ENCODE peak calls at places on chromosome 3, in seven cellular contexts. A is colonic mucosa, X is psoas muscle, P is ovary, F is astrocyte, K is K562, Y is IMR-90. W is an unnamed sample.

GRCh38 chr3:116413319-116413718 is 32.0 kb downstream of the LSAMP start:
- DNase-seq in A (no peak), Y (no peak), X (no peak), P (no peak), K (no peak), F (no peak), W (no peak)

GRCh38 chr3:20105513-20106280 is 65.5 kb downstream of the KAT2B start:
- DNase-seq in Y (no peak), A (no peak), X (no peak), F (no peak), K (no peak), P (no peak), W (no peak)

GRCh38 chr3:37779289-37780152 is 82.2 kb upstream of the CTDSPL start:
- DNase-seq in K (peak; percentile 86), P (no peak), X (no peak), A (no peak), Y (peak; percentile 82), F (peak; percentile 64), W (no peak)

GRCh38 chr3:170145278-170145677 is 36.3 kb downstream of the PHC3 start:
- DNase-seq in P (no peak), X (no peak), K (no peak), A (no peak), F (no peak), Y (no peak), W (no peak)

GRCh38 chr3:160653514-160653913 is 23.4 kb upstream of the ARL14 start:
- DNase-seq in Y (no peak), X (no peak), P (no peak), K (no peak), A (no peak), F (no peak), W (no peak)

GRCh38 chr3:179046497-179047353 is 24.9 kb downstream of the ZMAT3 start:
- DNase-seq in X (no peak), P (no peak), F (peak; percentile 53), A (no peak), K (no peak), Y (peak; percentile 8), W (no peak)

GRCh38 chr3:141313091-141313683 is 55.1 kb upstream of the ZBTB38 start:
- DNase-seq in A (no peak), Y (no peak), P (no peak), F (no peak), X (no peak), K (peak; percentile 67), W (no peak)

GRCh38 chr3:52231502-52232278 is 6.2 kb upstream of the TLR9 start:
- DNase-seq in P (peak; percentile 45), A (peak; percentile 84), K (peak; percentile 64), Y (peak; percentile 33), F (no peak), X (peak; percentile 95), W (peak; percentile 88)

GRCh38 chr3:10387881-10388621 is 67.1 kb upstream of the SEC13 start:
- DNase-seq in A (no peak), P (no peak), X (peak; percentile 21), F (peak; percentile 32), K (no peak), Y (peak; percentile 15), W (no peak)

GRCh38 chr3:95387242-95388021 is 1324.6 kb downstream of the NSUN3 start:
- DNase-seq in K (no peak), F (no peak), A (no peak), X (no peak), Y (no peak), P (no peak), W (no peak)

GRCh38 chr3:1609416-1609815 is 489.2 kb upstream of the CNTN4 start:
- DNase-seq in Y (no peak), F (no peak), K (no peak), P (no peak), X (no peak), A (no peak), W (no peak)

GRCh38 chr3:187027531-187027936 is 97.2 kb downstream of the ST6GAL1 start:
- DNase-seq in P (no peak), Y (no peak), X (no peak), K (no peak), A (peak; percentile 19), F (no peak), W (peak; percentile 78)

GRCh38 chr3:172106037-172106559 is 66.7 kb downstream of the FNDC3B start:
- DNase-seq in X (no peak), Y (no peak), P (no peak), K (no peak), F (no peak), A (no peak), W (no peak)
- H3K4me1 ChIP-seq in X (peaks cover 40% of the 10 kb centered on the region), Y (peaks cover 14% of the 10 kb centered on the region), P (peaks cover 10% of the 10 kb centered on the region), K (peaks cover 8% of the 10 kb centered on the region), F (peaks cover 44% of the 10 kb centered on the region), A (no peaks in the 10 kb centered on the region), W (peaks cover 82% of the 10 kb centered on the region)

GRCh38 chr3:73497646-73498406 is 126.9 kb downstream of the PDZRN3 start:
- DNase-seq in Y (no peak), K (no peak), X (no peak), P (no peak), F (no peak), A (no peak), W (no peak)

GRCh38 chr3:73490453-73491311 is 134.1 kb downstream of the PDZRN3 start:
- DNase-seq in Y (peak; percentile 70), X (peak; percentile 41), K (no peak), A (no peak), P (peak; percentile 89), F (peak; percentile 55), W (no peak)

GRCh38 chr3:73498764-73499622 is 125.7 kb downstream of the PDZRN3 start:
- DNase-seq in K (no peak), A (no peak), F (peak; percentile 63), Y (peak; percentile 43), P (no peak), X (peak; percentile 45), W (no peak)

GRCh38 chr3:73493543-73494314 is 131.0 kb downstream of the PDZRN3 start:
- DNase-seq in F (peak; percentile 87), K (no peak), Y (peak; percentile 75), P (no peak), A (no peak), X (no peak), W (no peak)
- H3K4me3 ChIP-seq in F (no peak overlapping the region), K (no peak overlapping the region), Y (no peak overlapping the region), P (no peak overlapping the region), A (no peak overlapping the region), X (no peak overlapping the region), W (no peak overlapping the region)

DNA sequence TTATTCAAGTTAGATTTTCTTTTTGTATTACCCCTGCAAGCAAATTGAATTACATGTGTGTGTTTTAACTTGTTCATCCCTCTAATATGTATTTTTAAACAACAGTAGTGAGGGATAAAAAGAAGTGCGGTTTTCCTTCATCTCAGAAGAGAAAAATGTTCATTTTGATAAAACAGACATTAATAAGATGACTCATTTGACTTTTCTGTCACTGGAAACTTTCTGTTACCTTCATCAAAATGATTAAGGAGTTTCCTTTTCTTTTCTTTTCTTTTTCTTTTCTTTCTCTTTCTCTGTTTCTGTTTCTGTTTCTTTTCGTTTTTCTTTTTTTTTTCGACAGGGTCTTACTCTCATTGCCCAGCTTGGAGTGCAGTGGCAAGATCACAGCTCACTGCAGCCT is 53.0 kb downstream of the ECT2 start:
- DNase-seq in X (no peak), A (no peak), F (peak; percentile 48), P (no peak), K (no peak), Y (no peak), W (no peak)
- H3K27ac ChIP-seq in X (no peak overlapping the region), A (no peak overlapping the region), F (no peak overlapping the region), P (no peak overlapping the region), K (no peak overlapping the region), Y (no peak overlapping the region), W (no peak overlapping the region)

DNA sequence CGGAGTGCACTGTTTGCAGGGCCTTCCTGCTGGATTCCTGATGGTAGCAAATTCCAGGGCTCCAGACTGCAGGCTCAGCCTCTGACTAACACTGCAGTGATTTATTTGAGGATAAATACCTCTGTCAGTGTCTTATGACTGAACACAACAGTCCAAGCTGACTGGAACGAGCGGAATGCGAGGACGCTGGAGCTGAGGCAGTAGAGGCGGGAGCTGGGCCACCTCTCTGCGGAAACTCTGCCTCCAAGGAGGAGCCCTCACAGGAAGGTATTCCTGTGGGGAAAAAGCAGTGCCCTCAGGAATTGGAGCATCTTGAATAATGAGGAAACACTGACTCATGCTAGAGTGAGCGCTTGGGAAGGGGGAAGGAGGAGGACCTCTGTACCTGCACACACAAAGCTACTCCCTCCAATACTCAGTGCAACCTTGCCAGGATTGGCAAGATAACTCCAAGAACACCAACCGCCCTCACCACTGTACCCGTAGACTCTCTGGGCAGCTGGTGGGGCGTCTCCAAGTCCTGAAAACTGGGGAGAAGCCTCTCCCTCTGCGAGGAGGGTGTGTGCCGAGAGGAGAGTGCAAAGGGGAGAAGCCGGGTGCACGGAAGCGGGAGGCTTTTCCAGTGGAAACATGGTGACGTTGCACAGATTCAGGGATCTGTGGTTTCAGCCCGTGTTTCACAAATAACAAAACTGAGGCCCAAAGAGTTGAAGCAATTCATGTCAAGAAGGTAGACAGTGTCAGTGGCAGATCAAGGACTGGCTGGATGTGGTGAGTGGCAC is 43.0 kb downstream of the VGLL4 start:
- DNase-seq in X (peak; percentile 93), P (peak; percentile 81), A (no peak), K (no peak), Y (peak; percentile 100), F (peak; percentile 100), W (no peak)
- H3K4me1 ChIP-seq in X (peaks cover 52% of the 10 kb centered on the region), P (peaks cover 39% of the 10 kb centered on the region), A (no peaks in the 10 kb centered on the region), K (peaks cover 8% of the 10 kb centered on the region), Y (peaks cover 25% of the 10 kb centered on the region), F (peaks cover 46% of the 10 kb centered on the region), W (no peaks in the 10 kb centered on the region)

GRCh38 chr3:146099316-146099715 is 61.7 kb downstream of the PLOD2 start:
- DNase-seq in A (no peak), K (no peak), P (no peak), F (no peak), Y (no peak), X (no peak), W (no peak)
- H3K4me3 ChIP-seq in A (no peak overlapping the region), K (no peak overlapping the region), P (no peak overlapping the region), F (no peak overlapping the region), Y (no peak overlapping the region), X (no peak overlapping the region), W (no peak overlapping the region)

DNA sequence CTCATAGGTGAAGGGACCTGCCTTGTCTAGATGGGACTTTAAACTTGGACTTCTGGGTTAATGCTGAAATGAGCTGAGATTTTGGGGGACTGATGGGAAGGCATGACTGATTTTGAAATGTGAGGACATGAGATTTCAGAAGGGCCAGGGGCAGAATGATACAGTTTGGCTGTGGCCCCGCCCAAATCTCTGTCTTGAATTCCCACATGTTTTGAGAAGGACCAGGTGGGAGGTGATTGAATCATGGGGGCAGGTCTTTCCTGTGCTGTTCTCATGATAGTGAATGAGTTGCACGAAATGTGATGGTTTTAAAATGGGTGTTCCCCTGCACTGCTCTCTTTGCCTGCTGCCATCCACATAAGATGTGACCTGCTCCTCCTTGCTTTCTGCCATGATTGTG is 42.8 kb downstream of the ILDR1 start:
- DNase-seq in F (no peak), X (no peak), K (no peak), Y (no peak), A (no peak), P (no peak), W (no peak)
- H3K27ac ChIP-seq in F (no peak overlapping the region), X (no peak overlapping the region), K (no peak overlapping the region), Y (no peak overlapping the region), A (peak overlapping the region; percentile 46), P (no peak overlapping the region), W (no peak overlapping the region)

W was measured in naive thymus-derived CD4-positive, alpha-beta T cell.